ENCODE peak calls at places on chromosome 17, in five cellular contexts. B is heart left ventricle, F is NB4, R is stomach, K is spleen. U is an unnamed sample.

GRCh38 chr17:59487161-59487873 is 78.1 kb upstream of the DHX40 start:
- DNase-seq in R (no peak), F (no peak), B (no peak), K (no peak), U (no peak)

GRCh38 chr17:45345246-45345553 is 28.4 kb upstream of the MAP3K14 start:
- DNase-seq in F (no peak), B (no peak), K (peak), R (no peak), U (no peak)

GRCh38 chr17:69918164-69918563 is 156.9 kb upstream of the KCNJ16 start:
- DNase-seq in R (no peak), B (no peak), F (no peak), K (no peak), U (no peak)

GRCh38 chr17:41967141-41967920 is 736 bp downstream of the CNP start:
- DNase-seq in F (no peak), R (no peak), B (peak), K (peak), U (no peak)

GRCh38 chr17:66494023-66494803 is 191.8 kb downstream of the PRKCA start:
- DNase-seq in R (no peak), K (no peak), B (no peak), F (peak), U (no peak)

GRCh38 chr17:27513849-27514248 is 57.6 kb downstream of the KSR1 start:
- DNase-seq in F (no peak), K (peak), R (no peak), B (no peak), U (no peak)

GRCh38 chr17:9475259-9475658 is 100.4 kb downstream of the STX8 start:
- DNase-seq in B (no peak), R (no peak), F (no peak), K (no peak), U (no peak)

GRCh38 chr17:73369126-73369525 is 57.3 kb upstream of the CDC42EP4 start:
- DNase-seq in F (peak), R (peak), B (peak), K (no peak), U (no peak)

GRCh38 chr17:79616801-79617200 is 6.0 kb upstream of the RBFOX3 start:
- DNase-seq in K (peak), B (peak), F (no peak), R (no peak), U (no peak)

GRCh38 chr17:42760652-42761581 is at the start of gene RAMP2:
- DNase-seq in R (peak), F (peak), K (peak), B (peak), U (no peak)

GRCh38 chr17:21373034-21373433 is 3.1 kb upstream of the KCNJ12 start:
- DNase-seq in F (peak), K (no peak), B (no peak), R (no peak), U (no peak)

GRCh38 chr17:54813896-54814295 is 86.8 kb upstream of the TOM1L1 start:
- DNase-seq in B (no peak), R (no peak), K (no peak), F (no peak), U (no peak)

GRCh38 chr17:45433136-45433535 is 466 bp upstream of the ARHGAP27 start:
- DNase-seq in F (peak), B (no peak), K (no peak), R (no peak), U (no peak)

DNA sequence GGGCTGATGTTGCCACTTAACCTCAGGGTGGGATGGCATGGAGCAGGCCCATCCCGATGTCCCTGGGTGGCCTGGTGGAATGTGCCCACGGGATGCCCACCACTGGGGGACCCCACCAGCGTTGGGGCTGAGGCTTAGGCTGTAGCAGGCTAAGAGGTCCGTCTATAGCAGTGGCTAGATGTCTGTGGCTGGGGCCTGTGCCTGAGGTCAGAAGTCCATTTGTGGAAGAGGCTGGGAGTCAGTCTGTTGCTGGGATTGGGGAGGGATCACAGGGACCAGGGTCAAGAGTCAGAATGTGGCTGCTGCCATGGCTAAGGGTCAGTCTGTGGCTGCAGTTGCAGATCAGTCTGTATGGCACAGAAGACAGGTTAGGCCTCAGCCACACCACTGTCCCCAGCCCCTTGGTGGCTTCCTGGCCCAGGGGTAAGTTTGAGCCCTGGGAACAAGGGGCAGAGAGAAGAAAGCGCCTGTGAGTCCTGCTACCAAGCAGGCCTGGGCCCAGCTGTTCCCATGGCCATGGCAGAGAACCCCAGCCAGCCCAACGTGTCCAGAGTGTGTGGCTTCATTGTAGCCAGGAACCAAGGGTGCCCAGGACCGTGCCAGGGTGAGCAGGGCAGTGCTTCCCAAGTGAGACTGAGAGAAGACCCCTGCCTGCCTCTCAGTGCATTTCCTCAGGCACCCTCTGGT is 35.7 kb downstream of the RAI1 start:
- DNase-seq in R (no peak), K (no peak), F (no peak), B (no peak), U (no peak)
- TF ChIP-seq CTCF in R (no peak), K (no peak), F (no peak), B (no peak), U (no peak)

GRCh38 chr17:62781826-62782225 is 26.3 kb downstream of the MARCHF10 start:
- DNase-seq in F (no peak), K (no peak), R (no peak), B (no peak), U (no peak)

GRCh38 chr17:62780951-62781350 is 27.2 kb downstream of the MARCHF10 start:
- DNase-seq in R (no peak), B (no peak), K (no peak), F (no peak), U (peak)

GRCh38 chr17:62781356-62781755 is 26.8 kb downstream of the MARCHF10 start:
- DNase-seq in F (peak), K (no peak), B (no peak), R (no peak), U (no peak)

GRCh38 chr17:62780273-62780672 is 27.8 kb downstream of the MARCHF10 start:
- DNase-seq in K (no peak), F (no peak), B (peak), R (peak), U (peak)

GRCh38 chr17:62778990-62779681 is 29.0 kb downstream of the MARCHF10 start:
- DNase-seq in K (no peak), F (no peak), R (peak), B (no peak), U (peak)
- H3K4me3 ChIP-seq in K (no peak), F (no peak), R (no peak), B (no peak), U (no peak)

GRCh38 chr17:38428150-38428642 is at the start of gene ARHGAP23:
- DNase-seq in F (peak), R (peak), K (peak), B (peak), U (no peak)
- TF ChIP-seq POLR2A in F (peak), R (no peak), K (no peak), B (no peak), U (no peak)

DNA sequence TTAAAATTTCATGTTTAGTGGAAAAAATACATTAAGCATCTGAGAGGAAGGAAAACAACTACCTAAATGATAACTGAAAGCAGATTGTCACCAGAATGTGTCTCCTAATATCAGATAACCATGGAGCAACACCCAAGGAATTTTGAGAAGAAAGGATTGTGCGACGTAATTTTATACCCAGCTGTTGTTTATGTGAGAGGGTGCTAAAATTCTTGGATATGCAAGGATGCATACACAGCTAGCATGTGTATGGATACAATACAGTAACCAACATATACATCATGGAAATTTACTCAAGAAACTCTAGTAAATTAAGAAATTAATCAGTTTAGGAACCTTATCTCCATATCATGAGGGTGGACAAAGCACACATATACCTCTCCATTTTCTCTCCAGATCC is 290.9 kb downstream of the HS3ST3A1 start:
- DNase-seq in B (no peak), K (no peak), R (no peak), F (no peak), U (no peak)
- TF ChIP-seq CTCF in B (no peak), K (no peak), R (no peak), F (no peak), U (no peak)

U was measured in lower leg skin.